ENCODE peak calls at places on chromosomes 16 and 17, in six cellular contexts. Q is astrocyte of the cerebellum, R is kidney, N is BJ, T is epithelial cell of esophagus, U is AG04450. E is an unnamed sample.

GRCh38 chr17:42407289-42407836 is 15.7 kb downstream of the CAVIN1 start:
- DNase-seq in Q (no peak), R (peak), N (no peak), T (peak), U (no peak), E (peak)

GRCh38 chr17:82497483-82498405 is 21.8 kb upstream of the FOXK2 start:
- DNase-seq in Q (no peak), R (no peak), N (no peak), T (peak), U (peak), E (no peak)

GRCh38 chr17:69451416-69452394 is 37.2 kb downstream of the MAP2K6 start:
- DNase-seq in Q (no peak), R (no peak), N (no peak), T (no peak), U (no peak), E (no peak)

GRCh38 chr17:40115101-40115436 is 6.7 kb upstream of the MSL1 start:
- DNase-seq in Q (no peak), R (no peak), N (no peak), T (no peak), U (no peak), E (no peak)

GRCh38 chr16:50591800-50592771 is 43.9 kb downstream of the NKD1 start:
- DNase-seq in Q (peak), R (peak), N (no peak), T (no peak), U (no peak), E (no peak)

GRCh38 chr17:27216836-27217235 is 77.1 kb upstream of the WSB1 start:
- DNase-seq in Q (no peak), R (no peak), N (no peak), T (no peak), U (no peak), E (no peak)

GRCh38 chr17:62703269-62703775 is 75.9 kb downstream of the MRC2 start:
- DNase-seq in Q (no peak), R (peak), N (no peak), T (peak), U (no peak), E (no peak)

GRCh38 chr16:2775765-2776499 is 1.1 kb downstream of the ELOB start:
- DNase-seq in Q (no peak), R (no peak), N (no peak), T (no peak), U (no peak), E (no peak)

GRCh38 chr16:4059969-4060368 is 56.3 kb downstream of the ADCY9 start:
- DNase-seq in Q (no peak), R (no peak), N (no peak), T (no peak), U (no peak), E (no peak)

GRCh38 chr17:73255671-73256181 is 6.0 kb downstream of the CPSF4L start:
- DNase-seq in Q (no peak), R (no peak), N (no peak), T (peak), U (no peak), E (no peak)

GRCh38 chr17:29585080-29585751 is 4.2 kb downstream of the GIT1 start:
- DNase-seq in Q (no peak), R (no peak), N (no peak), T (no peak), U (no peak), E (no peak)

GRCh38 chr16:14300631-14301149 is 229.6 kb downstream of the MRTFB start:
- DNase-seq in Q (peak), R (peak), N (no peak), T (peak), U (no peak), E (peak)

GRCh38 chr16:83992624-83993023 is 24.6 kb downstream of the NECAB2 start:
- DNase-seq in Q (peak), R (no peak), N (peak), T (peak), U (peak), E (peak)

GRCh38 chr17:31295489-31295871 is 1.6 kb downstream of the OMG start:
- DNase-seq in Q (no peak), R (no peak), N (no peak), T (no peak), U (no peak), E (no peak)

GRCh38 chr16:3282747-3283524 is at the start of gene ZNF263:
- DNase-seq in Q (peak), R (peak), N (peak), T (peak), U (peak), E (peak)

DNA sequence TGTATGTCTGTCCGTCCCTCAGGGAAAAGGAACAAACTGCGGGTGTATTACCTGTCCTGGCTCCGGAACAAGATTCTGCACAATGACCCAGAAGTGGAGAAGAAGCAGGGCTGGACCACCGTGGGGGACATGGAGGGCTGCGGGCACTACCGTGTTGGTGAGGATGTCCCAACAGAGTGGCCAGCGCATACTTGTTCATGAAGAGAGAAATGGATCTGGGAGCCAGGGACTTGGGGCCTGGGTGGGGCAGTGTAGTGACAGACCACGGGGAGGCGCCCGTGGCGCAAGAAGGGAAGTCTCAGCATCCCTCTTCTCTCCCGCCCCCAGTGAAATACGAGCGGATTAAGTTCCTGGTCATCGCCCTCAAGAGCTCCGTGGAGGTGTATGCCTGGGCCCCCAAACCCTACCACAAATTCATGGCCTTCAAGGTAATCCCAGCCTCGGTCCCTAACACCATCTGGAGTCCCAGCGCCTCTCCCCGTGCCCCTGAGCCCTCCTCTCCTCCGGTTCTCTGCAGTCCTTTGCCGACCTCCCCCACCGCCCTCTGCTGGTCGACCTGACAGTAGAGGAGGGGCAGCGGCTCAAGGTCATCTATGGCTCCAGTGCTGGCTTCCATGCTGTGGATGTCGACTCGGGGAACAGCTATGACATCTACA is 3.5 kb upstream of the C17orf107 start:
- DNase-seq in Q (no peak), R (no peak), N (no peak), T (no peak), U (no peak), E (no peak)
- TF ChIP-seq CTCF in Q (peak), R (no peak), N (peak), T (peak), U (peak), E (no peak)

GRCh38 chr16:8634991-8635736 is 13.7 kb downstream of the METTL22 start:
- DNase-seq in Q (no peak), R (no peak), N (no peak), T (peak), U (no peak), E (no peak)

GRCh38 chr16:8631818-8632217 is 10.3 kb downstream of the METTL22 start:
- DNase-seq in Q (no peak), R (no peak), N (no peak), T (no peak), U (no peak), E (no peak)

GRCh38 chr16:8631373-8631772 is 9.9 kb downstream of the METTL22 start:
- DNase-seq in Q (no peak), R (no peak), N (no peak), T (no peak), U (no peak), E (no peak)

GRCh38 chr16:8630205-8630953 is 8.9 kb downstream of the METTL22 start:
- DNase-seq in Q (no peak), R (no peak), N (no peak), T (no peak), U (no peak), E (no peak)

GRCh38 chr16:8632675-8633182 is 11.2 kb downstream of the METTL22 start:
- DNase-seq in Q (no peak), R (no peak), N (no peak), T (no peak), U (no peak), E (no peak)
- TF ChIP-seq CTCF in Q (no peak), R (no peak), N (no peak), T (no peak), U (no peak), E (no peak)

GRCh38 chr17:57352658-57353057 is 96.3 kb downstream of the MSI2 start:
- DNase-seq in Q (no peak), R (no peak), N (no peak), T (no peak), U (no peak), E (no peak)
- TF ChIP-seq CTCF in Q (no peak), R (no peak), N (no peak), T (no peak), U (no peak), E (no peak)

DNA sequence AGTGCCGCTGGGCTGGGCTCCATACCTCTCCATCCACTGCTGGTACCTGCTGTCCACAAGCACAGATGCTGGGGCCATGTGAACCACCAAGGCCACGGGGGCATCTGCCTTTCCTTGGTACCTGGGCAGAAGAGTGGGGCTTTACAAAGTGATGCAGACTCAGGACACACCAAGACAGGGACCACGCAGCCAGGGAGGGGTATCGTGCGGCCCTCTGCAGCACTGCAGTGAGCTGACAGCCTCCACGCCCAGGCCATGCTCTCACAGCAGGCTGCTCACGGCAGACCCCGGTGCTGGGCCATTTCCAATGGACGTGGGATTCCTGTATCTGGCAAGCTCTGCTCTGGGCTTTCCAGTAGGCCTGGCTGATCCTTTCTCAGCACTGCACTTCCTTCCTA is 14.4 kb downstream of the ELAC2 start:
- DNase-seq in Q (no peak), R (peak), N (no peak), T (no peak), U (no peak), E (no peak)
- TF ChIP-seq CTCF in Q (no peak), R (no peak), N (no peak), T (no peak), U (no peak), E (no peak)

GRCh38 chr16:57723170-57723569 is 12.4 kb upstream of the KATNB1 start:
- DNase-seq in Q (no peak), R (no peak), N (no peak), T (no peak), U (no peak), E (no peak)
- TF ChIP-seq CTCF in Q (peak), R (peak), N (peak), T (no peak), U (no peak), E (peak)

GRCh38 chr16:82181456-82182185 is 11.6 kb upstream of the MPHOSPH6 start:
- DNase-seq in Q (no peak), R (no peak), N (no peak), T (no peak), U (no peak), E (no peak)

GRCh38 chr16:82175627-82176026 is 5.6 kb upstream of the MPHOSPH6 start:
- DNase-seq in Q (no peak), R (no peak), N (no peak), T (no peak), U (no peak), E (no peak)

GRCh38 chr16:82176204-82176603 is 6.2 kb upstream of the MPHOSPH6 start:
- DNase-seq in Q (no peak), R (no peak), N (no peak), T (no peak), U (no peak), E (no peak)

GRCh38 chr16:82178352-82178751 is 8.3 kb upstream of the MPHOSPH6 start:
- DNase-seq in Q (no peak), R (no peak), N (no peak), T (no peak), U (no peak), E (no peak)

DNA sequence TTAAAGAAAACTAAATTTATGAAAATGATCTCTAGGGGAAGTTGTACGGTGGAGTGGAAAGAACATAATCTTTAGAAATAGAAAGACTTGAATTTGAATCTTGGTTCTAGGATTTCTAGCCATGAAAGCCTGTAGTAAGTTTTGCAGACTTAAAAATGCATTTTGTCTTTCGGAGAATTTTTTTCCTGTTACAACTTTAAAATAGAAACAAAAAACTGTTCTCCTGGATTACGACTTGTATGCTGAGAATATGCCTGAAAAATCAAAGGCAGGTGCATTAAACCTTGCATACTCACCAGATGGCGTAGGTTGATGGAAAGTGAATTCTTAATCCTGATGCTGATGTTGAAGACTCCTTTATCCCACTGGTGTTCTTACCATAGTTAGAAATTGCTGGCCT is 7.5 kb upstream of the MPHOSPH6 start:
- DNase-seq in Q (no peak), R (no peak), N (no peak), T (no peak), U (no peak), E (no peak)
- TF ChIP-seq CTCF in Q (no peak), R (no peak), N (no peak), T (no peak), U (no peak), E (no peak)

GRCh38 chr16:11805556-11805955 is 8.5 kb upstream of the ZC3H7A start:
- DNase-seq in Q (no peak), R (no peak), N (no peak), T (no peak), U (no peak), E (no peak)
- TF ChIP-seq CTCF in Q (no peak), R (no peak), N (no peak), T (no peak), U (no peak), E (no peak)

GRCh38 chr16:30666681-30667080 is 8.4 kb downstream of the FBRS start:
- DNase-seq in Q (no peak), R (peak), N (no peak), T (no peak), U (no peak), E (no peak)

GRCh38 chr16:30669026-30670000 is 11.1 kb downstream of the FBRS start:
- DNase-seq in Q (no peak), R (no peak), N (no peak), T (no peak), U (no peak), E (no peak)

GRCh38 chr16:30667361-30667905 is 9.2 kb downstream of the FBRS start:
- DNase-seq in Q (no peak), R (no peak), N (no peak), T (no peak), U (no peak), E (no peak)

GRCh38 chr16:30668393-30668792 is 10.2 kb downstream of the FBRS start:
- DNase-seq in Q (no peak), R (no peak), N (no peak), T (no peak), U (no peak), E (no peak)

GRCh38 chr16:30670072-30670824 is 12.0 kb downstream of the FBRS start:
- DNase-seq in Q (no peak), R (no peak), N (no peak), T (no peak), U (no peak), E (no peak)
- TF ChIP-seq CTCF in Q (no peak), R (no peak), N (no peak), T (no peak), U (no peak), E (no peak)

DNA sequence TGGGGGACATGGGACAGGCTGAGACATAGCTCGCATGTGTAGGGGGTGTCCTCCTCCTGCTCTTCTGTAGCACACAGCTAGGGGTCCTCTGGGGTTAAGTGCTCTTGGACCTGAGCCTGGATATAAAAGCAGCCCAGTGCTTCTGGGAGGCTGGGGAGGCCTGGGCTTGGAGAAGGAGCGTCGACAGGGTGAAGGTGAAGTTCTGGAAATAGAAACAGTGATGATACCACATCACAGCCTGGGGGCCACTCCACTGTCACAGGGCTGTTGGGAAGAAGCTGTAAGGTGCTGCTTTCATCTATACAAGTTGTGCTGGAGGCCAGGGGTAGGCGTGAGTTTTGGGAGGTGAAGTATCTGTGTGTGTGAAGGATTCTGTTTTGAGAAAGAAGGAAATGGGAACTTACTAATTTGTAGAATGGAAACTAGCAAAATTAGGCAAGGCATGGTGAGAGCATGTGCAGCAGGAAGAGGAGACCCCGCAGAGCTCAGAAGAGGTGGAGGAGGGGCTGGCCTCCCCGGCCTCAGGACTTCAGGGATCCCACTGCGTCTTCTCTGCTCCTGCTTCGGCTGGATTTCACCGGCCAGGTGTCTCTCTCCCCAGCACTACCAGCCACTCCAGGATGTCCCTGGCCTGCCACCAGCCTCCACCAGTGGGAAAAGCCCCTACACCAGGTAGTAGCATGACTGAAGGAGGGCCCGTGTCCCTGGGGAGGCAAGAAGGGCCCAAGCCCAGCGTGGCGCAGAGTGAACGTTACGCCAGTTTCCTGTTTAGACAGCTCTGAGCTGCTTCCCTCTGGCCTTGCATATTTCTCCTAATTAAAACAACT is 19.4 kb downstream of the PLCG2 start:
- DNase-seq in Q (no peak), R (no peak), N (no peak), T (no peak), U (no peak), E (no peak)
- TF ChIP-seq CTCF in Q (no peak), R (no peak), N (no peak), T (no peak), U (no peak), E (no peak)